ENCODE peak calls at places on chromosomes 7 and 10, in eight cellular contexts. One of them, this sample, is unnamed.

GRCh38 chr7:100373261-100373831 is at the start of gene PILRA:
- DNase-seq in ELF-1: no peak
- DNase-seq in fibroblast of the aortic adventitia: peak
- DNase-seq in NCI-H1105 treated with DMSO at 0.1 percent for 48 hours: no peak
- DNase-seq in memory B cell: no peak
- DNase-seq in HEK293T: no peak
- DNase-seq in spleen: peak
- DNase-seq in AG20443: peak
- DNase-seq in this sample: peak

GRCh38 chr7:531777-532176 is 12.1 kb upstream of the PDGFA start:
- DNase-seq in ELF-1: no peak
- DNase-seq in AG20443: no peak
- DNase-seq in spleen: no peak
- DNase-seq in HEK293T: no peak
- DNase-seq in fibroblast of the aortic adventitia: no peak
- DNase-seq in memory B cell: no peak
- DNase-seq in NCI-H1105 treated with DMSO at 0.1 percent for 48 hours: no peak
- DNase-seq in this sample: no peak

GRCh38 chr10:125494631-125495239 is 188.2 kb downstream of the TEX36 start:
- DNase-seq in AG20443: no peak
- DNase-seq in memory B cell: no peak
- DNase-seq in NCI-H1105 treated with DMSO at 0.1 percent for 48 hours: no peak
- DNase-seq in fibroblast of the aortic adventitia: no peak
- DNase-seq in ELF-1: no peak
- DNase-seq in HEK293T: no peak
- DNase-seq in spleen: no peak
- DNase-seq in this sample: no peak

GRCh38 chr7:6015917-6016652 is 7.0 kb downstream of the AIMP2 start:
- DNase-seq in memory B cell: no peak
- DNase-seq in NCI-H1105 treated with DMSO at 0.1 percent for 48 hours: peak
- DNase-seq in fibroblast of the aortic adventitia: peak
- DNase-seq in AG20443: peak
- DNase-seq in HEK293T: no peak
- DNase-seq in spleen: no peak
- DNase-seq in ELF-1: no peak
- DNase-seq in this sample: no peak

GRCh38 chr7:133805426-133805825 is 321.7 kb upstream of the LRGUK start:
- DNase-seq in AG20443: no peak
- DNase-seq in ELF-1: no peak
- DNase-seq in HEK293T: no peak
- DNase-seq in memory B cell: no peak
- DNase-seq in fibroblast of the aortic adventitia: no peak
- DNase-seq in spleen: no peak
- DNase-seq in NCI-H1105 treated with DMSO at 0.1 percent for 48 hours: no peak
- DNase-seq in this sample: no peak

GRCh38 chr7:73858807-73859206 is 2.2 kb upstream of the TMEM270 start:
- DNase-seq in HEK293T: no peak
- DNase-seq in memory B cell: no peak
- DNase-seq in AG20443: no peak
- DNase-seq in ELF-1: no peak
- DNase-seq in spleen: no peak
- DNase-seq in NCI-H1105 treated with DMSO at 0.1 percent for 48 hours: no peak
- DNase-seq in fibroblast of the aortic adventitia: no peak
- DNase-seq in this sample: no peak

GRCh38 chr7:80184693-80185092 is 50.1 kb downstream of the GNAI1 start:
- DNase-seq in ELF-1: no peak
- DNase-seq in AG20443: no peak
- DNase-seq in NCI-H1105 treated with DMSO at 0.1 percent for 48 hours: no peak
- DNase-seq in fibroblast of the aortic adventitia: no peak
- DNase-seq in spleen: no peak
- DNase-seq in HEK293T: no peak
- DNase-seq in memory B cell: no peak
- DNase-seq in this sample: no peak

GRCh38 chr7:126780993-126781392 is 471.7 kb downstream of the GRM8 start:
- DNase-seq in fibroblast of the aortic adventitia: no peak
- DNase-seq in NCI-H1105 treated with DMSO at 0.1 percent for 48 hours: peak
- DNase-seq in spleen: no peak
- DNase-seq in ELF-1: no peak
- DNase-seq in memory B cell: no peak
- DNase-seq in AG20443: no peak
- DNase-seq in HEK293T: no peak
- DNase-seq in this sample: no peak

GRCh38 chr7:91826377-91826776 is 54.1 kb downstream of the MTERF1 start:
- DNase-seq in NCI-H1105 treated with DMSO at 0.1 percent for 48 hours: peak
- DNase-seq in AG20443: no peak
- DNase-seq in memory B cell: no peak
- DNase-seq in ELF-1: no peak
- DNase-seq in HEK293T: no peak
- DNase-seq in spleen: no peak
- DNase-seq in fibroblast of the aortic adventitia: peak
- DNase-seq in this sample: no peak

GRCh38 chr7:101618916-101619315 is 10.2 kb downstream of the MYL10 start:
- DNase-seq in fibroblast of the aortic adventitia: no peak
- DNase-seq in memory B cell: no peak
- DNase-seq in spleen: no peak
- DNase-seq in ELF-1: peak
- DNase-seq in AG20443: peak
- DNase-seq in NCI-H1105 treated with DMSO at 0.1 percent for 48 hours: no peak
- DNase-seq in HEK293T: no peak
- DNase-seq in this sample: no peak

GRCh38 chr10:120426306-120426705 is 30.7 kb upstream of the PLPP4 start:
- DNase-seq in HEK293T: no peak
- DNase-seq in AG20443: no peak
- DNase-seq in ELF-1: no peak
- DNase-seq in NCI-H1105 treated with DMSO at 0.1 percent for 48 hours: no peak
- DNase-seq in spleen: no peak
- DNase-seq in fibroblast of the aortic adventitia: peak
- DNase-seq in memory B cell: no peak
- DNase-seq in this sample: no peak

GRCh38 chr10:12911795-12912194 is 89.7 kb downstream of the CCDC3 start:
- DNase-seq in fibroblast of the aortic adventitia: no peak
- DNase-seq in NCI-H1105 treated with DMSO at 0.1 percent for 48 hours: no peak
- DNase-seq in HEK293T: no peak
- DNase-seq in AG20443: no peak
- DNase-seq in memory B cell: no peak
- DNase-seq in ELF-1: no peak
- DNase-seq in spleen: no peak
- DNase-seq in this sample: no peak

GRCh38 chr10:75032813-75033212 is 78.6 kb upstream of the SAMD8 start:
- DNase-seq in memory B cell: no peak
- DNase-seq in spleen: no peak
- DNase-seq in AG20443: no peak
- DNase-seq in ELF-1: no peak
- DNase-seq in fibroblast of the aortic adventitia: no peak
- DNase-seq in NCI-H1105 treated with DMSO at 0.1 percent for 48 hours: no peak
- DNase-seq in HEK293T: no peak
- DNase-seq in this sample: no peak

GRCh38 chr7:70596575-70596891 is 535.4 kb upstream of the GALNT17 start:
- DNase-seq in HEK293T: no peak
- DNase-seq in fibroblast of the aortic adventitia: no peak
- DNase-seq in ELF-1: no peak
- DNase-seq in AG20443: no peak
- DNase-seq in spleen: no peak
- DNase-seq in NCI-H1105 treated with DMSO at 0.1 percent for 48 hours: peak
- DNase-seq in memory B cell: no peak
- DNase-seq in this sample: no peak

GRCh38 chr7:99030951-99031350 is 113.0 kb downstream of the SMURF1 start:
- DNase-seq in spleen: no peak
- DNase-seq in HEK293T: no peak
- DNase-seq in ELF-1: no peak
- DNase-seq in NCI-H1105 treated with DMSO at 0.1 percent for 48 hours: no peak
- DNase-seq in fibroblast of the aortic adventitia: peak
- DNase-seq in memory B cell: no peak
- DNase-seq in AG20443: peak
- DNase-seq in this sample: no peak

GRCh38 chr7:141889323-141889722 is 26.9 kb upstream of the OR9A4 start:
- DNase-seq in memory B cell: no peak
- DNase-seq in ELF-1: no peak
- DNase-seq in HEK293T: no peak
- DNase-seq in fibroblast of the aortic adventitia: no peak
- DNase-seq in NCI-H1105 treated with DMSO at 0.1 percent for 48 hours: no peak
- DNase-seq in spleen: no peak
- DNase-seq in AG20443: no peak
- DNase-seq in this sample: no peak

GRCh38 chr7:131159961-131160361 is 167.7 kb upstream of the MKLN1 start:
- DNase-seq in HEK293T: no peak
- DNase-seq in spleen: no peak
- DNase-seq in ELF-1: no peak
- DNase-seq in memory B cell: no peak
- DNase-seq in fibroblast of the aortic adventitia: peak
- DNase-seq in NCI-H1105 treated with DMSO at 0.1 percent for 48 hours: no peak
- DNase-seq in AG20443: no peak
- DNase-seq in this sample: no peak

GRCh38 chr7:5780801-5781496 is 514 bp downstream of the RNF216 start:
- DNase-seq in memory B cell: peak
- DNase-seq in NCI-H1105 treated with DMSO at 0.1 percent for 48 hours: peak
- DNase-seq in AG20443: peak
- DNase-seq in HEK293T: no peak
- DNase-seq in fibroblast of the aortic adventitia: peak
- DNase-seq in ELF-1: peak
- DNase-seq in spleen: peak
- DNase-seq in this sample: peak

This sample was measured in cardiac septum.